ENCODE peak calls at places on chromosomes 3 and 15, in seven cellular contexts. A, X, L, M, K, V and D are unnamed samples.

GRCh38 chr3:60979861-60980739 is 271.2 kb downstream of the FHIT start:
- DNase-seq in A (no peak), X (no peak), L (peak), M (no peak), K (no peak), V (no peak), D (no peak)

GRCh38 chr3:105767776-105768175 is 101.0 kb downstream of the CBLB start:
- DNase-seq in A (no peak), X (no peak), L (no peak), M (no peak), K (no peak), V (no peak), D (no peak)

GRCh38 chr15:29888651-29889050 is 66.4 kb upstream of the TJP1 start:
- DNase-seq in A (no peak), X (no peak), L (peak), M (no peak), K (no peak), V (peak), D (no peak)

GRCh38 chr3:124063168-124063909 is 71.4 kb upstream of the ROPN1 start:
- DNase-seq in A (no peak), X (peak), L (no peak), M (no peak), K (no peak), V (peak), D (no peak)

GRCh38 chr3:39062180-39062579 is 10.4 kb downstream of the WDR48 start:
- DNase-seq in A (no peak), X (no peak), L (no peak), M (peak), K (no peak), V (no peak), D (no peak)

GRCh38 chr3:68666409-68667193 is 265.7 kb downstream of the TAFA4 start:
- DNase-seq in A (no peak), X (no peak), L (peak), M (no peak), K (no peak), V (peak), D (no peak)

GRCh38 chr15:38454687-38455071 is 752 bp downstream of the FAM98B start:
- DNase-seq in A (no peak), X (no peak), L (no peak), M (no peak), K (no peak), V (peak), D (no peak)

GRCh38 chr3:125481786-125482185 is 38.2 kb downstream of the SNX4 start:
- DNase-seq in A (no peak), X (no peak), L (peak), M (no peak), K (no peak), V (no peak), D (no peak)

GRCh38 chr15:26372712-26373111 is 400.2 kb downstream of the GABRB3 start:
- DNase-seq in A (no peak), X (no peak), L (peak), M (no peak), K (no peak), V (no peak), D (no peak)

GRCh38 chr3:65888980-65889706 is 149.6 kb downstream of the MAGI1 start:
- DNase-seq in A (no peak), X (peak), L (peak), M (no peak), K (no peak), V (no peak), D (no peak)

GRCh38 chr3:1587426-1587825 is 494.6 kb downstream of the CNTN6 start:
- DNase-seq in A (no peak), X (no peak), L (no peak), M (no peak), K (no peak), V (no peak), D (no peak)

GRCh38 chr3:150146891-150147761 is 176.4 kb upstream of the PFN2 start:
- DNase-seq in A (no peak), X (peak), L (no peak), M (peak), K (peak), V (no peak), D (no peak)

GRCh38 chr3:107221856-107222255 is 155.4 kb upstream of the CCDC54 start:
- DNase-seq in A (no peak), X (no peak), L (no peak), M (no peak), K (no peak), V (no peak), D (no peak)

GRCh38 chr15:31276596-31277298 is 49.9 kb upstream of the KLF13 start:
- DNase-seq in A (no peak), X (no peak), L (no peak), M (peak), K (no peak), V (no peak), D (peak)

GRCh38 chr3:14565791-14566588 is 25.8 kb upstream of the GRIP2 start:
- DNase-seq in A (no peak), X (no peak), L (no peak), M (no peak), K (no peak), V (no peak), D (no peak)

GRCh38 chr15:28274211-28274610 is 47.8 kb downstream of the HERC2 start:
- DNase-seq in A (no peak), X (no peak), L (no peak), M (no peak), K (no peak), V (no peak), D (no peak)

GRCh38 chr3:10269443-10269842 is 21.2 kb downstream of the TATDN2 start:
- DNase-seq in A (no peak), X (no peak), L (no peak), M (no peak), K (no peak), V (no peak), D (no peak)

GRCh38 chr3:143070977-143071551 is 48.5 kb upstream of the CHST2 start:
- DNase-seq in A (no peak), X (no peak), L (peak), M (no peak), K (no peak), V (no peak), D (no peak)

GRCh38 chr15:72205896-72206676 is 8.5 kb upstream of the GRAMD2A start:
- DNase-seq in A (no peak), X (no peak), L (no peak), M (no peak), K (no peak), V (no peak), D (no peak)

DNA sequence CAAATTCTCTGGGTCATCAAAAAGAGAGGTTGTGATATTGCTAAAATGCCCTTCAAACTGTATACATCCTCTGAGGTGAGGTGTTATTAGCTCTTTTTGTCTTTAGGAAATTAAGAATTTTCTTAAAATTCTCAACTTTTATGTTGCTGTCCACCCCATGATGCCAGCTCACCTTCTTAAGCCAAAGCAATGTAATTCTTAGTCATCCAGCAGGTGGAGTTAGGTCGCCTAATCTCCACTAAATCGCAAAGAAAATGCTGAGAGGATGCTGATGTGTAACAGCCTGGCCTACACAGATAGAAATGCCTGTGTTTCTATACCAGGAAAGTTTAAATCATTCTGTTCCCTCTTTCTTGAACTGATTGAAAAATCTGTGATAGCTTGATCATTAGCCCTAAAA is 770.2 kb upstream of the ALCAM start:
- DNase-seq in A (no peak), X (peak), L (peak), M (no peak), K (no peak), V (peak), D (peak)
- H3K4me3 ChIP-seq in A (no peak), X (no peak), L (no peak), M (no peak), K (no peak), V (no peak), D (no peak)

GRCh38 chr15:73617910-73618309 is 15.3 kb downstream of the NPTN start:
- DNase-seq in A (no peak), X (no peak), L (peak), M (no peak), K (no peak), V (no peak), D (no peak)
- H3K4me3 ChIP-seq in A (no peak), X (no peak), L (no peak), M (no peak), K (no peak), V (no peak), D (no peak)

GRCh38 chr3:138455801-138456716 is 21.6 kb downstream of the ESYT3 start:
- DNase-seq in A (peak), X (no peak), L (no peak), M (no peak), K (no peak), V (no peak), D (no peak)

GRCh38 chr3:138458774-138459499 is 24.5 kb downstream of the ESYT3 start:
- DNase-seq in A (peak), X (no peak), L (no peak), M (no peak), K (no peak), V (no peak), D (no peak)

GRCh38 chr3:138457863-138458735 is 23.7 kb downstream of the ESYT3 start:
- DNase-seq in A (peak), X (no peak), L (peak), M (no peak), K (no peak), V (no peak), D (no peak)

GRCh38 chr3:138459619-138460535 is 25.5 kb downstream of the ESYT3 start:
- DNase-seq in A (peak), X (no peak), L (no peak), M (no peak), K (no peak), V (no peak), D (no peak)

DNA sequence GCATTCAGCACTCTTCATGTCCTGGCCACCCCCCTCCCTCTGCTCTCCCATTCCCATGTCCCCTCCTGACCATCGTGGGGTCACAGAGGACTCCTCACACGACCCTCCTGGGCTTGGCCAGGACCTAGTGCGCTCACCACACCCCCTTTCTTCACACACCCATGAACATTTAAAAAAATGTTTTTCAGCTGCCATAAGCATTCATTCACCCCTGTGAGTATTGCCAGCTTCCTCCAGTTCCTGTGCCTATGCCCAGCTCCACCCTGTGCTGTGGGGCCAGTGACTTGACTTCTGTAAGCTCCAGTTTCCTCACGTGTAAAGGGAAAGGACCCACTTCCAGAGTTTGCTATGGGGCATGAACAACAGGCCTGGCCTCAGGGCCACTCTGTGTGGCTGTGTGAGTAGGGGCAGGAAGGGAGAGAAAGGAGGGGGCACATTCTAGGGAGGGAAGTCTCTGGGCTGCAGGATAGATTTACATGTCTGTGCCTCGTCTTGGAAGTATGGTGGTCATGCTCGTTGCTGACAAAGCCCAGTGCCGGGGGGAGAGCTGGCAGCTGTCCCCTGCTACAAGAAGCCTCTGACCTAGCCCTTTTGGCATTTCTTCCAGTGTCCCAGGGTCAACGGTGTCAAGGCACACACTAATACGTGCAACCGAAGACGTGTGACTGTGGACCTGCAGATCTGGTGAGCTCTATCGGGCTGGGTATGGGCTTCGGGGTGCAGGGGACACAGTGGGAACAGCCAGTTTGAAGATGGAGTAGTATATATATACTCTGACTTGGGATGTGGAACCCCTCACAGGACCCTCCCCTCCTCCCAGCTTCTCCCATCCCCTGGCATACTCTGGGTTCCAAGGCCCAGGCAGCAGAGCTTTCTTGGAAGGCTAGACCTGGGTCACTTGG is 22.8 kb downstream of the ESYT3 start:
- DNase-seq in A (peak), X (no peak), L (no peak), M (no peak), K (no peak), V (no peak), D (no peak)
- H3K4me3 ChIP-seq in A (no peak), X (no peak), L (no peak), M (no peak), K (no peak), V (no peak), D (no peak)

GRCh38 chr15:51320843-51321242 is 17.6 kb downstream of the CYP19A1 start:
- DNase-seq in A (no peak), X (no peak), L (no peak), M (no peak), K (no peak), V (no peak), D (no peak)
- H3K4me3 ChIP-seq in A (no peak), X (no peak), L (no peak), M (no peak), K (no peak), V (no peak), D (no peak)

GRCh38 chr3:184508938-184509337 is 52.6 kb upstream of the EPHB3 start:
- DNase-seq in A (no peak), X (no peak), L (no peak), M (no peak), K (no peak), V (no peak), D (no peak)

GRCh38 chr3:184512621-184513020 is 49.0 kb upstream of the EPHB3 start:
- DNase-seq in A (no peak), X (no peak), L (no peak), M (no peak), K (no peak), V (no peak), D (no peak)

GRCh38 chr3:184511741-184512140 is 49.8 kb upstream of the EPHB3 start:
- DNase-seq in A (no peak), X (no peak), L (no peak), M (no peak), K (no peak), V (no peak), D (no peak)

GRCh38 chr3:184513276-184514150 is 48.1 kb upstream of the EPHB3 start:
- DNase-seq in A (peak), X (peak), L (peak), M (peak), K (peak), V (peak), D (peak)

GRCh38 chr3:184514151-184514490 is 47.5 kb upstream of the EPHB3 start:
- DNase-seq in A (no peak), X (peak), L (no peak), M (no peak), K (no peak), V (no peak), D (no peak)
- H3K4me3 ChIP-seq in A (peak), X (no peak), L (no peak), M (peak), K (peak), V (no peak), D (no peak)

GRCh38 chr3:141876381-141876890 is at the start of gene ATP1B3:
- DNase-seq in A (peak), X (peak), L (peak), M (peak), K (peak), V (peak), D (peak)

GRCh38 chr3:141877911-141878310 is 1.5 kb downstream of the ATP1B3 start:
- DNase-seq in A (no peak), X (peak), L (peak), M (no peak), K (no peak), V (no peak), D (no peak)

GRCh38 chr3:141876891-141877561 is 583 bp downstream of the ATP1B3 start:
- DNase-seq in A (peak), X (peak), L (peak), M (peak), K (peak), V (peak), D (peak)

GRCh38 chr3:141878812-141879211 is 2.4 kb downstream of the ATP1B3 start:
- DNase-seq in A (no peak), X (peak), L (no peak), M (peak), K (no peak), V (no peak), D (peak)

DNA sequence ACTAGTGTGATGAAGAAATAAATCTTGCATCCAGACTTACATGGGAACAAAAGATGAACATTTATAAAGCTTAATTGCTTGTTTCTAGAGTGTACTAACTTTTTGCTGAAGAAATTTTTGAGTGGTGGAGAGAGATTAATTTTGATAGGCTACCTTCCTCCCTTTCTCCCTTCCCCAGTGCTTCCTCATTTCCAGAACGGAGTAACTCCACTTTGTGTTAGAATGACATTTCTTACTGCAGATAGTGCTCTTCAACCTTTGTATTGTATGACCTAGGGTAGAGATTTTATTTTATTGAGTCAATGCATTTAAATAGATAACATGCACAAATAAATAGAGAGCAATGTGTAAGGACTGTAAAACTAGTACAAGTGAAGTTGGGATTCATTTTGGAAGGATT is 1.9 kb downstream of the ATP1B3 start:
- DNase-seq in A (no peak), X (peak), L (no peak), M (no peak), K (no peak), V (no peak), D (no peak)
- H3K4me3 ChIP-seq in A (peak), X (peak), L (peak), M (peak), K (peak), V (peak), D (peak)

GRCh38 chr3:114484895-114485294 is 191.1 kb downstream of the TIGIT start:
- DNase-seq in A (no peak), X (no peak), L (no peak), M (no peak), K (no peak), V (no peak), D (no peak)
- H3K4me3 ChIP-seq in A (no peak), X (no peak), L (no peak), M (no peak), K (no peak), V (no peak), D (no peak)